ENCODE peak calls at places on chromosomes 3 and 15, in six cellular contexts. E is body of pancreas, A is transverse colon, J is fibroblast of villous mesenchyme, O is left ventricle myocardium inferior, L is heart right ventricle. T is an unnamed sample.

GRCh38 chr15:79724804-79725203 is 172.0 kb downstream of the MTHFS start:
- DNase-seq in E (no peak), A (no peak), J (no peak), O (no peak), L (no peak), T (no peak)

GRCh38 chr3:134476306-134476705 is 9.5 kb downstream of the ANAPC13 start:
- DNase-seq in E (no peak), A (no peak), J (peak), O (no peak), L (no peak), T (no peak)

GRCh38 chr15:65177901-65178300 is 7.2 kb downstream of the CLPX start:
- DNase-seq in E (no peak), A (no peak), J (no peak), O (no peak), L (no peak), T (no peak)

GRCh38 chr3:193905993-193906396 is 230.0 kb upstream of the HES1 start:
- DNase-seq in E (no peak), A (no peak), J (peak), O (peak), L (peak), T (peak)

GRCh38 chr3:90091557-90091956 is 984.1 kb downstream of the EPHA3 start:
- DNase-seq in E (no peak), A (peak), J (peak), O (peak), L (no peak), T (peak)

GRCh38 chr3:125048282-125048681 is 7.5 kb downstream of the HEG1 start:
- DNase-seq in E (no peak), A (no peak), J (no peak), O (no peak), L (no peak), T (no peak)

GRCh38 chr3:171055336-171056178 is 29.0 kb upstream of the SLC2A2 start:
- DNase-seq in E (no peak), A (no peak), J (peak), O (no peak), L (no peak), T (peak)

GRCh38 chr15:73818308-73818985 is 54.9 kb upstream of the TBC1D21 start:
- DNase-seq in E (no peak), A (no peak), J (no peak), O (no peak), L (no peak), T (no peak)

GRCh38 chr3:63353383-63353782 is 75.3 kb downstream of the SYNPR start:
- DNase-seq in E (no peak), A (no peak), J (peak), O (no peak), L (no peak), T (peak)

GRCh38 chr15:94306700-94307650 is 75.6 kb downstream of the MCTP2 start:
- DNase-seq in E (no peak), A (no peak), J (no peak), O (no peak), L (no peak), T (peak)

GRCh38 chr15:78282324-78282723 is 17.1 kb downstream of the SKIC8 start:
- DNase-seq in E (no peak), A (no peak), J (no peak), O (no peak), L (no peak), T (peak)

GRCh38 chr3:184808021-184808420 is 3.9 kb upstream of the VPS8 start:
- DNase-seq in E (no peak), A (no peak), J (no peak), O (no peak), L (no peak), T (no peak)

GRCh38 chr3:126773783-126774182 is 69.7 kb downstream of the CHCHD6 start:
- DNase-seq in E (no peak), A (no peak), J (no peak), O (no peak), L (no peak), T (no peak)

GRCh38 chr3:31562525-31562924 is 29.8 kb downstream of the STT3B start:
- DNase-seq in E (no peak), A (peak), J (no peak), O (peak), L (peak), T (no peak)

GRCh38 chr15:44706946-44707636 is 4.0 kb downstream of the PATL2 start:
- DNase-seq in E (no peak), A (peak), J (no peak), O (no peak), L (no peak), T (no peak)

DNA sequence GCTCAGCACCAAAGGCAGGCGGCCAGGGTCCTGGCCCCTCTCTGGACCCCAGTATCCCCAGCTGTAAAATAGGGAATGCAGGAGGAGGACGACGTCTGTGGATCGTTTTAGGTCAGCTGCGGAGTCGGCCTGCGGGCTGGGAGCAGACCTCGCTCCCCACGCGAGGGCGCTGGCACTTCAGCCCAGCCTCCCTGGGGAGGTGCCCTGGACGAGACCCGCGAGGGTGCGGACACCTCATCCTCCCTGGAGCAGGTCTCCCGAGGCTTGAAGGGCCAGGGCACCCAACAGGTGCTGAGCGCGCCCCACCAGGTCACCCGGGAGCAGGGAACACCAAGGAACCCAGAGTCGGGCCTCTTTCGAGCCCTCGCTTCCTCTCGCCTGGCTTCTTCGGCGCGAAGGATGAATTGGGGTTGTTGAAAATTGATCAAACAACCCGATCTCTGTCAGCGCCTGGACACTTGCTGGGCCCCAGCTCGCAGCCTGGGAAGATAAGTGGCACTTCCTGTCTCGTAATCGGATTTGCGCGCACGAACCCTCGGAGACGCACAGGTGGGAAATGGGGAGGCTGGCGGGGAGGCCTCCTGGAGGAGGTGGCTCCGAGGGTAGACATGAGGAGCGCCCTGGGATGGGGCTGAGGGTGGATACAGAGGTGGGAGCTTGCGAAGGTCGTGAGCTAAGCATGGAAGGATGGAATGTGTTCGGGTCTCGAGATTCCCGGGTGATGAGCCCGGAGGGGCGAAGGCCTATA is 588 bp upstream of the VIPR1 start:
- DNase-seq in E (peak), A (peak), J (peak), O (peak), L (peak), T (no peak)
- TF ChIP-seq CTCF in E (peak), A (peak), J (peak), O (peak), L (peak), T (peak)

GRCh38 chr15:38068600-38068999 is 134.2 kb downstream of the TMCO5A start:
- DNase-seq in E (no peak), A (no peak), J (no peak), O (no peak), L (no peak), T (no peak)

GRCh38 chr15:38069001-38069400 is 134.6 kb downstream of the TMCO5A start:
- DNase-seq in E (no peak), A (peak), J (peak), O (no peak), L (no peak), T (peak)

GRCh38 chr15:38071211-38071972 is 137.0 kb downstream of the TMCO5A start:
- DNase-seq in E (no peak), A (no peak), J (no peak), O (no peak), L (no peak), T (no peak)

GRCh38 chr15:38070778-38071177 is 136.3 kb downstream of the TMCO5A start:
- DNase-seq in E (no peak), A (no peak), J (no peak), O (no peak), L (no peak), T (no peak)

GRCh38 chr15:38069506-38069905 is 135.1 kb downstream of the TMCO5A start:
- DNase-seq in E (no peak), A (peak), J (peak), O (no peak), L (no peak), T (peak)
- H3K4me3 ChIP-seq in E (no peak), A (no peak), J (peak), O (peak), L (no peak), T (peak)

GRCh38 chr15:85005319-85005718 is 23.7 kb downstream of the PDE8A start:
- DNase-seq in E (no peak), A (no peak), J (no peak), O (no peak), L (no peak), T (no peak)
- TF ChIP-seq CTCF in E (no peak), A (no peak), J (no peak), O (no peak), L (no peak), T (peak)

GRCh38 chr3:142595141-142595540 is 1.1 kb upstream of the PLS1 start:
- DNase-seq in E (no peak), A (no peak), J (peak), O (no peak), L (no peak), T (no peak)
- H3K4me3 ChIP-seq in E (no peak), A (no peak), J (no peak), O (peak), L (no peak), T (no peak)

GRCh38 chr15:51853987-51854386 is 24.5 kb downstream of the TMOD3 start:
- DNase-seq in E (no peak), A (no peak), J (peak), O (no peak), L (no peak), T (peak)
- TF ChIP-seq CTCF in E (no peak), A (no peak), J (no peak), O (no peak), L (no peak), T (no peak)

T was measured in AG10803.